ENCODE peak calls at places on chromosomes 5 and 9, in seven cellular contexts. One of them, this sample, is unnamed.

GRCh38 chr5:115751176-115751575 is 65.3 kb downstream of the CDO1 start:
- DNase-seq in NB4: no peak
- DNase-seq in brain microvascular endothelial cell: no peak
- DNase-seq in right atrium auricular region: no peak
- DNase-seq in hepatocyte: no peak
- DNase-seq in AG04450: no peak
- DNase-seq in dorsolateral prefrontal cortex: no peak
- DNase-seq in this sample: no peak

GRCh38 chr5:61755726-61756125 is 423.7 kb downstream of the ZSWIM6 start:
- DNase-seq in NB4: no peak
- DNase-seq in brain microvascular endothelial cell: no peak
- DNase-seq in right atrium auricular region: no peak
- DNase-seq in hepatocyte: no peak
- DNase-seq in AG04450: no peak
- DNase-seq in dorsolateral prefrontal cortex: no peak
- DNase-seq in this sample: no peak

GRCh38 chr5:170251462-170251861 is 18.7 kb downstream of the C5orf58 start:
- DNase-seq in NB4: no peak
- DNase-seq in brain microvascular endothelial cell: no peak
- DNase-seq in right atrium auricular region: no peak
- DNase-seq in hepatocyte: no peak
- DNase-seq in AG04450: no peak
- DNase-seq in dorsolateral prefrontal cortex: no peak
- DNase-seq in this sample: no peak

GRCh38 chr5:177350776-177351391 is 584 bp downstream of the LMAN2 start:
- DNase-seq in NB4: no peak
- DNase-seq in brain microvascular endothelial cell: no peak
- DNase-seq in right atrium auricular region: no peak
- DNase-seq in hepatocyte: no peak
- DNase-seq in AG04450: no peak
- DNase-seq in dorsolateral prefrontal cortex: no peak
- DNase-seq in this sample: peak

GRCh38 chr5:142461028-142461427 is 136.2 kb upstream of the SPRY4 start:
- DNase-seq in NB4: no peak
- DNase-seq in brain microvascular endothelial cell: no peak
- DNase-seq in right atrium auricular region: no peak
- DNase-seq in hepatocyte: no peak
- DNase-seq in AG04450: no peak
- DNase-seq in dorsolateral prefrontal cortex: no peak
- DNase-seq in this sample: no peak

GRCh38 chr9:133707065-133707760 is 30.9 kb downstream of the SARDH start:
- DNase-seq in NB4: peak
- DNase-seq in brain microvascular endothelial cell: peak
- DNase-seq in right atrium auricular region: peak
- DNase-seq in hepatocyte: no peak
- DNase-seq in AG04450: no peak
- DNase-seq in dorsolateral prefrontal cortex: peak
- DNase-seq in this sample: no peak

GRCh38 chr9:107612136-107612535 is 122.6 kb upstream of the KLF4 start:
- DNase-seq in NB4: peak
- DNase-seq in brain microvascular endothelial cell: no peak
- DNase-seq in right atrium auricular region: peak
- DNase-seq in hepatocyte: peak
- DNase-seq in AG04450: no peak
- DNase-seq in dorsolateral prefrontal cortex: no peak
- DNase-seq in this sample: no peak

GRCh38 chr9:121835581-121836381 is 184.3 kb downstream of the DAB2IP start:
- DNase-seq in NB4: no peak
- DNase-seq in brain microvascular endothelial cell: no peak
- DNase-seq in right atrium auricular region: no peak
- DNase-seq in hepatocyte: no peak
- DNase-seq in AG04450: no peak
- DNase-seq in dorsolateral prefrontal cortex: no peak
- DNase-seq in this sample: no peak

GRCh38 chr5:95669540-95669939 is 13.3 kb downstream of the SPATA9 start:
- DNase-seq in NB4: no peak
- DNase-seq in brain microvascular endothelial cell: peak
- DNase-seq in right atrium auricular region: peak
- DNase-seq in hepatocyte: peak
- DNase-seq in AG04450: peak
- DNase-seq in dorsolateral prefrontal cortex: peak
- DNase-seq in this sample: no peak

GRCh38 chr5:19917588-19917987 is 70.4 kb downstream of the CDH18 start:
- DNase-seq in NB4: no peak
- DNase-seq in brain microvascular endothelial cell: no peak
- DNase-seq in right atrium auricular region: no peak
- DNase-seq in hepatocyte: no peak
- DNase-seq in AG04450: no peak
- DNase-seq in dorsolateral prefrontal cortex: no peak
- DNase-seq in this sample: no peak

GRCh38 chr5:80516826-80517225 is 28.9 kb downstream of the FAM151B start:
- DNase-seq in NB4: no peak
- DNase-seq in brain microvascular endothelial cell: peak
- DNase-seq in right atrium auricular region: no peak
- DNase-seq in hepatocyte: peak
- DNase-seq in AG04450: peak
- DNase-seq in dorsolateral prefrontal cortex: no peak
- DNase-seq in this sample: peak

GRCh38 chr9:38651400-38652042 is 31.1 kb upstream of the ANKRD18A start:
- DNase-seq in NB4: no peak
- DNase-seq in brain microvascular endothelial cell: no peak
- DNase-seq in right atrium auricular region: no peak
- DNase-seq in hepatocyte: no peak
- DNase-seq in AG04450: no peak
- DNase-seq in dorsolateral prefrontal cortex: no peak
- DNase-seq in this sample: peak

GRCh38 chr5:139901251-139901575 is 105.6 kb downstream of the PSD2 start:
- DNase-seq in NB4: no peak
- DNase-seq in brain microvascular endothelial cell: no peak
- DNase-seq in right atrium auricular region: no peak
- DNase-seq in hepatocyte: no peak
- DNase-seq in AG04450: no peak
- DNase-seq in dorsolateral prefrontal cortex: no peak
- DNase-seq in this sample: no peak

GRCh38 chr9:133113928-133114351 is 7.1 kb downstream of the RALGDS start:
- DNase-seq in NB4: no peak
- DNase-seq in brain microvascular endothelial cell: no peak
- DNase-seq in right atrium auricular region: no peak
- DNase-seq in hepatocyte: peak
- DNase-seq in AG04450: no peak
- DNase-seq in dorsolateral prefrontal cortex: no peak
- DNase-seq in this sample: no peak

GRCh38 chr5:98750693-98751092 is 22.8 kb upstream of the RGMB start:
- DNase-seq in NB4: peak
- DNase-seq in brain microvascular endothelial cell: no peak
- DNase-seq in right atrium auricular region: no peak
- DNase-seq in hepatocyte: peak
- DNase-seq in AG04450: no peak
- DNase-seq in dorsolateral prefrontal cortex: no peak
- DNase-seq in this sample: peak

GRCh38 chr9:76379494-76379893 is 14.7 kb downstream of the RFK start:
- DNase-seq in NB4: no peak
- DNase-seq in brain microvascular endothelial cell: no peak
- DNase-seq in right atrium auricular region: no peak
- DNase-seq in hepatocyte: no peak
- DNase-seq in AG04450: no peak
- DNase-seq in dorsolateral prefrontal cortex: no peak
- DNase-seq in this sample: no peak

GRCh38 chr9:6471231-6471630 is 58.2 kb downstream of the UHRF2 start:
- DNase-seq in NB4: no peak
- DNase-seq in brain microvascular endothelial cell: no peak
- DNase-seq in right atrium auricular region: no peak
- DNase-seq in hepatocyte: no peak
- DNase-seq in AG04450: no peak
- DNase-seq in dorsolateral prefrontal cortex: no peak
- DNase-seq in this sample: no peak

GRCh38 chr9:129853614-129854013 is 18.4 kb downstream of the USP20 start:
- DNase-seq in NB4: no peak
- DNase-seq in brain microvascular endothelial cell: no peak
- DNase-seq in right atrium auricular region: no peak
- DNase-seq in hepatocyte: no peak
- DNase-seq in AG04450: no peak
- DNase-seq in dorsolateral prefrontal cortex: no peak
- DNase-seq in this sample: no peak

GRCh38 chr5:76608833-76609232 is 14.4 kb downstream of the F2RL2 start:
- DNase-seq in NB4: peak
- DNase-seq in brain microvascular endothelial cell: peak
- DNase-seq in right atrium auricular region: no peak
- DNase-seq in hepatocyte: peak
- DNase-seq in AG04450: peak
- DNase-seq in dorsolateral prefrontal cortex: no peak
- DNase-seq in this sample: peak

GRCh38 chr9:137294091-137294683 is 7.9 kb downstream of the NRARP start:
- DNase-seq in NB4: peak
- DNase-seq in brain microvascular endothelial cell: peak
- DNase-seq in right atrium auricular region: no peak
- DNase-seq in hepatocyte: peak
- DNase-seq in AG04450: no peak
- DNase-seq in dorsolateral prefrontal cortex: no peak
- DNase-seq in this sample: peak

GRCh38 chr9:137293482-137294090 is 8.5 kb downstream of the NRARP start:
- DNase-seq in NB4: no peak
- DNase-seq in brain microvascular endothelial cell: no peak
- DNase-seq in right atrium auricular region: no peak
- DNase-seq in hepatocyte: peak
- DNase-seq in AG04450: no peak
- DNase-seq in dorsolateral prefrontal cortex: no peak
- DNase-seq in this sample: no peak

GRCh38 chr9:137295313-137296213 is 6.5 kb downstream of the NRARP start:
- DNase-seq in NB4: peak
- DNase-seq in brain microvascular endothelial cell: no peak
- DNase-seq in right atrium auricular region: no peak
- DNase-seq in hepatocyte: peak
- DNase-seq in AG04450: no peak
- DNase-seq in dorsolateral prefrontal cortex: no peak
- DNase-seq in this sample: peak

GRCh38 chr9:137296214-137297059 is 5.6 kb downstream of the NRARP start:
- DNase-seq in NB4: no peak
- DNase-seq in brain microvascular endothelial cell: peak
- DNase-seq in right atrium auricular region: peak
- DNase-seq in hepatocyte: no peak
- DNase-seq in AG04450: no peak
- DNase-seq in dorsolateral prefrontal cortex: no peak
- DNase-seq in this sample: no peak

GRCh38 chr9:137294684-137295312 is 7.3 kb downstream of the NRARP start:
- DNase-seq in NB4: peak
- DNase-seq in brain microvascular endothelial cell: no peak
- DNase-seq in right atrium auricular region: no peak
- DNase-seq in hepatocyte: peak
- DNase-seq in AG04450: no peak
- DNase-seq in dorsolateral prefrontal cortex: no peak
- DNase-seq in this sample: peak
- TF ChIP-seq CTCF in NB4: peak
- TF ChIP-seq CTCF in brain microvascular endothelial cell: peak
- TF ChIP-seq CTCF in right atrium auricular region: no peak
- TF ChIP-seq CTCF in hepatocyte: peak
- TF ChIP-seq CTCF in AG04450: peak
- TF ChIP-seq CTCF in dorsolateral prefrontal cortex: no peak
- TF ChIP-seq CTCF in this sample: no peak

GRCh38 chr9:71609453-71609840 is 158.9 kb downstream of the CEMIP2 start:
- DNase-seq in NB4: no peak
- DNase-seq in brain microvascular endothelial cell: no peak
- DNase-seq in right atrium auricular region: no peak
- DNase-seq in hepatocyte: no peak
- DNase-seq in AG04450: no peak
- DNase-seq in dorsolateral prefrontal cortex: no peak
- DNase-seq in this sample: no peak

GRCh38 chr9:71608825-71609452 is 159.4 kb downstream of the CEMIP2 start:
- DNase-seq in NB4: no peak
- DNase-seq in brain microvascular endothelial cell: peak
- DNase-seq in right atrium auricular region: no peak
- DNase-seq in hepatocyte: no peak
- DNase-seq in AG04450: no peak
- DNase-seq in dorsolateral prefrontal cortex: no peak
- DNase-seq in this sample: no peak

GRCh38 chr9:71608021-71608420 is 160.3 kb downstream of the CEMIP2 start:
- DNase-seq in NB4: no peak
- DNase-seq in brain microvascular endothelial cell: no peak
- DNase-seq in right atrium auricular region: no peak
- DNase-seq in hepatocyte: no peak
- DNase-seq in AG04450: no peak
- DNase-seq in dorsolateral prefrontal cortex: no peak
- DNase-seq in this sample: no peak

GRCh38 chr9:71614409-71614808 is 153.9 kb downstream of the CEMIP2 start:
- DNase-seq in NB4: no peak
- DNase-seq in brain microvascular endothelial cell: no peak
- DNase-seq in right atrium auricular region: no peak
- DNase-seq in hepatocyte: no peak
- DNase-seq in AG04450: no peak
- DNase-seq in dorsolateral prefrontal cortex: no peak
- DNase-seq in this sample: no peak

DNA sequence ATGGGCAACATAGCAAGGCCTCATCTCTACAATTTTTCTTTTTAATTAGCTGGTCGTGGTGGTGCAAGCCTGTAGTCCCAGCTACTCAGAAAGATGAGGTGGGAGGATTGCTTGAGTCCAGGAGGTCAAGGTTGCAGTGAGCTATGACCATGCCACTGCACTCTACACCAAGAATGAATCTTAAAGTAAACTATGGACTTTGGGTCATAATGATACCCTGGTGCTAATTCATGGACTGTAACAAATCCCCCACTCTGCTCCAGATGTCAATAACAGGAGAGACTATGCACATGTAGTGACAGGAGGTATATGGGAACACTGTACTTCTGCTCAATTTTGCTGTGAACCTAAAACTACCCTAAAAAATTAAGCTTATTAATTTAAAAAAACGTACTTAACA is 155.4 kb downstream of the CEMIP2 start:
- DNase-seq in NB4: no peak
- DNase-seq in brain microvascular endothelial cell: no peak
- DNase-seq in right atrium auricular region: no peak
- DNase-seq in hepatocyte: no peak
- DNase-seq in AG04450: no peak
- DNase-seq in dorsolateral prefrontal cortex: no peak
- DNase-seq in this sample: no peak
- H3K4me3 ChIP-seq in NB4: no peak
- H3K4me3 ChIP-seq in brain microvascular endothelial cell: no peak
- H3K4me3 ChIP-seq in right atrium auricular region: no peak
- H3K4me3 ChIP-seq in hepatocyte: no peak
- H3K4me3 ChIP-seq in AG04450: no peak
- H3K4me3 ChIP-seq in dorsolateral prefrontal cortex: no peak
- H3K4me3 ChIP-seq in this sample: no peak

GRCh38 chr9:86434039-86434726 is 80.0 kb upstream of the TUT7 start:
- DNase-seq in NB4: peak
- DNase-seq in brain microvascular endothelial cell: peak
- DNase-seq in right atrium auricular region: peak
- DNase-seq in hepatocyte: peak
- DNase-seq in AG04450: peak
- DNase-seq in dorsolateral prefrontal cortex: no peak
- DNase-seq in this sample: peak
- TF ChIP-seq CTCF in NB4: peak
- TF ChIP-seq CTCF in brain microvascular endothelial cell: peak
- TF ChIP-seq CTCF in right atrium auricular region: peak
- TF ChIP-seq CTCF in hepatocyte: peak
- TF ChIP-seq CTCF in AG04450: peak
- TF ChIP-seq CTCF in dorsolateral prefrontal cortex: peak
- TF ChIP-seq CTCF in this sample: peak

DNA sequence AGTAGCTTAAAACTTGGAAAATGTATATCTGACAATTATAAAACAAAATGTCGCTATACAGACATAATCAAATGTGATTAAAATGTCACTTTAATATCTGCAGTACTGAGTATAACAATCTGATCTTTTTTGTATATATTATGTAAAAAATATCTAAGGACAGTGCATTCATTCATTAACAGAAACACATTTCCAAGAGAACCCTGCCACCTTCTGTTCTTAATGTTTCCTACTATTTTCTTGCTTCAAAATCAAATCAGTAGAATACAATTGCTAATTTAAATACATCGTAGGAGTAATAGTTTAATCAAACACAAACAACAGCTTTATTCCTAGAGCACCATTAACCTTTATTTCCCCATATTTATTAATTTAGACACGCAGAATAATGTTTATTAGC is 142.6 kb upstream of the ST8SIA4 start:
- DNase-seq in NB4: peak
- DNase-seq in brain microvascular endothelial cell: no peak
- DNase-seq in right atrium auricular region: no peak
- DNase-seq in hepatocyte: no peak
- DNase-seq in AG04450: no peak
- DNase-seq in dorsolateral prefrontal cortex: no peak
- DNase-seq in this sample: peak
- H3K4me3 ChIP-seq in NB4: no peak
- H3K4me3 ChIP-seq in brain microvascular endothelial cell: no peak
- H3K4me3 ChIP-seq in right atrium auricular region: no peak
- H3K4me3 ChIP-seq in hepatocyte: no peak
- H3K4me3 ChIP-seq in AG04450: no peak
- H3K4me3 ChIP-seq in dorsolateral prefrontal cortex: no peak
- H3K4me3 ChIP-seq in this sample: no peak

This sample was measured in GM12865.